ENCODE peak calls at places on chromosomes 2 and 18, in eight cellular contexts. M is NT2/D1; A is pons; U is cardiac muscle cell; B is stimulated activated CD8-positive, alpha-beta memory T cell treated with anti-CD3 and anti-CD28 coated beads, Interleukin-7, amount 100 ng/mL, for 1 hour; S is activated B cell treated with CpG ODN at 0.5 μM for 24 hours; Z is fibroblast of the aortic adventitia; P is CD8-positive, alpha-beta T cell. R is an unnamed sample.

GRCh38 chr2:78540255-78540654 is 485.2 kb upstream of the REG3G start:
- DNase-seq in M (no peak), A (no peak), U (no peak), B (no peak), S (no peak), Z (no peak), P (no peak), R (no peak)

GRCh38 chr18:45255142-45255890 is 360.0 kb upstream of the SLC14A2 start:
- DNase-seq in M (no peak), A (no peak), U (no peak), B (no peak), S (no peak), Z (peak; percentile 98), P (no peak), R (no peak)

GRCh38 chr2:57990118-57990725 is 56.4 kb upstream of the VRK2 start:
- DNase-seq in M (no peak), A (no peak), U (no peak), B (no peak), S (no peak), Z (no peak), P (no peak), R (no peak)

GRCh38 chr2:182521453-182522427 is 94.9 kb upstream of the PDE1A start:
- DNase-seq in M (no peak), A (peak; percentile 44), U (no peak), B (no peak), S (no peak), Z (no peak), P (no peak), R (no peak)

GRCh38 chr2:169670215-169670651 is 24.0 kb downstream of the CFAP210 start:
- DNase-seq in M (no peak), A (no peak), U (no peak), B (no peak), S (no peak), Z (peak; percentile 40), P (no peak), R (no peak)

GRCh38 chr18:47730795-47731194 is 199.7 kb downstream of the SMAD2 start:
- DNase-seq in M (no peak), A (no peak), U (no peak), B (no peak), S (no peak), Z (no peak), P (no peak), R (no peak)

GRCh38 chr2:236125541-236125940 is 42.6 kb downstream of the GBX2 start:
- DNase-seq in M (no peak), A (no peak), U (no peak), B (no peak), S (no peak), Z (no peak), P (no peak), R (no peak)

GRCh38 chr2:12063210-12063609 is 316.8 kb downstream of the LPIN1 start:
- DNase-seq in M (no peak), A (no peak), U (no peak), B (no peak), S (no peak), Z (no peak), P (no peak), R (no peak)

GRCh38 chr18:10379511-10379910 is 74.9 kb upstream of the APCDD1 start:
- DNase-seq in M (no peak), A (no peak), U (no peak), B (no peak), S (no peak), Z (no peak), P (no peak), R (no peak)

GRCh38 chr18:21741511-21742322 is 1.1 kb downstream of the MIB1 start:
- DNase-seq in M (no peak), A (peak; percentile 15), U (peak; percentile 24), B (no peak), S (no peak), Z (peak; percentile 24), P (no peak), R (peak; percentile 24)

GRCh38 chr2:126657146-126657635 is 1.2 kb downstream of the GYPC start:
- DNase-seq in M (no peak), A (peak; percentile 43), U (no peak), B (no peak), S (no peak), Z (peak; percentile 92), P (peak; percentile 27), R (peak; percentile 66)

GRCh38 chr2:121356058-121356640 is 71.1 kb upstream of the TFCP2L1 start:
- DNase-seq in M (peak; percentile 70), A (peak; percentile 85), U (peak; percentile 80), B (no peak), S (no peak), Z (peak; percentile 80), P (no peak), R (peak; percentile 73)

GRCh38 chr18:54206447-54206846 is 18.0 kb downstream of the MBD2 start:
- DNase-seq in M (no peak), A (no peak), U (no peak), B (no peak), S (no peak), Z (no peak), P (no peak), R (no peak)